ENCODE peak calls at places on chromosomes 1 and 21, in six cellular contexts. One of them, this sample, is unnamed. For H3K4me1, the result is how much of the 10 kb centered on the place peaks cover.

GRCh38 chr1:168348146-168348709 is 67.6 kb downstream of the TBX19 start:
- DNase-seq in small intestine: peak
- DNase-seq in pancreas: no peak
- DNase-seq in heart right ventricle: no peak
- DNase-seq in IMR-90: no peak
- DNase-seq in psoas muscle: no peak
- DNase-seq in this sample: no peak

GRCh38 chr1:154807048-154807591 is 63.0 kb downstream of the KCNN3 start:
- DNase-seq in small intestine: no peak
- DNase-seq in pancreas: no peak
- DNase-seq in heart right ventricle: no peak
- DNase-seq in IMR-90: no peak
- DNase-seq in psoas muscle: no peak
- DNase-seq in this sample: no peak

GRCh38 chr1:47911424-47911823 is 85.8 kb downstream of the TRABD2B start:
- DNase-seq in small intestine: no peak
- DNase-seq in pancreas: no peak
- DNase-seq in heart right ventricle: no peak
- DNase-seq in IMR-90: no peak
- DNase-seq in psoas muscle: no peak
- DNase-seq in this sample: no peak

GRCh38 chr1:40668769-40669525 is 3.5 kb upstream of the RIMS3 start:
- DNase-seq in small intestine: peak
- DNase-seq in pancreas: peak
- DNase-seq in heart right ventricle: peak
- DNase-seq in IMR-90: peak
- DNase-seq in psoas muscle: peak
- DNase-seq in this sample: peak

GRCh38 chr1:160204526-160205241 is 500 bp upstream of the PEA15 start:
- DNase-seq in small intestine: no peak
- DNase-seq in pancreas: no peak
- DNase-seq in heart right ventricle: no peak
- DNase-seq in IMR-90: no peak
- DNase-seq in psoas muscle: no peak
- DNase-seq in this sample: no peak

GRCh38 chr1:11355594-11356467 is 82.8 kb downstream of the UBIAD1 start:
- DNase-seq in small intestine: no peak
- DNase-seq in pancreas: no peak
- DNase-seq in heart right ventricle: no peak
- DNase-seq in IMR-90: no peak
- DNase-seq in psoas muscle: no peak
- DNase-seq in this sample: no peak

GRCh38 chr1:219575563-219575962 is 37.3 kb downstream of the ZC3H11B start:
- DNase-seq in small intestine: no peak
- DNase-seq in pancreas: no peak
- DNase-seq in heart right ventricle: no peak
- DNase-seq in IMR-90: no peak
- DNase-seq in psoas muscle: no peak
- DNase-seq in this sample: no peak

GRCh38 chr1:233331676-233332519 is 4.4 kb downstream of the MAP3K21 start:
- DNase-seq in small intestine: no peak
- DNase-seq in pancreas: no peak
- DNase-seq in heart right ventricle: no peak
- DNase-seq in IMR-90: no peak
- DNase-seq in psoas muscle: no peak
- DNase-seq in this sample: no peak

GRCh38 chr1:45359882-45360513 is 19.8 kb upstream of the MUTYH start:
- DNase-seq in small intestine: peak
- DNase-seq in pancreas: no peak
- DNase-seq in heart right ventricle: peak
- DNase-seq in IMR-90: peak
- DNase-seq in psoas muscle: peak
- DNase-seq in this sample: peak

GRCh38 chr1:94434339-94435092 is 16.3 kb downstream of the ABCD3 start:
- DNase-seq in small intestine: no peak
- DNase-seq in pancreas: no peak
- DNase-seq in heart right ventricle: no peak
- DNase-seq in IMR-90: peak
- DNase-seq in psoas muscle: no peak
- DNase-seq in this sample: no peak

GRCh38 chr1:114224196-114224907 is 70.7 kb upstream of the SYT6 start:
- DNase-seq in small intestine: no peak
- DNase-seq in pancreas: no peak
- DNase-seq in heart right ventricle: no peak
- DNase-seq in IMR-90: no peak
- DNase-seq in psoas muscle: no peak
- DNase-seq in this sample: no peak

GRCh38 chr1:14320518-14320917 is 278.0 kb upstream of the KAZN start:
- DNase-seq in small intestine: no peak
- DNase-seq in pancreas: no peak
- DNase-seq in heart right ventricle: no peak
- DNase-seq in IMR-90: peak
- DNase-seq in psoas muscle: no peak
- DNase-seq in this sample: no peak

GRCh38 chr1:37239225-37239740 is 205.0 kb upstream of the GRIK3 start:
- DNase-seq in small intestine: no peak
- DNase-seq in pancreas: no peak
- DNase-seq in heart right ventricle: no peak
- DNase-seq in IMR-90: no peak
- DNase-seq in psoas muscle: no peak
- DNase-seq in this sample: no peak

GRCh38 chr1:41382531-41383090 is 21.4 kb downstream of the FOXO6 start:
- DNase-seq in small intestine: peak
- DNase-seq in pancreas: peak
- DNase-seq in heart right ventricle: peak
- DNase-seq in IMR-90: no peak
- DNase-seq in psoas muscle: peak
- DNase-seq in this sample: peak

GRCh38 chr1:162983671-162984425 is 85.3 kb upstream of the RGS4 start:
- DNase-seq in small intestine: no peak
- DNase-seq in pancreas: no peak
- DNase-seq in heart right ventricle: no peak
- DNase-seq in IMR-90: no peak
- DNase-seq in psoas muscle: no peak
- DNase-seq in this sample: no peak

GRCh38 chr1:222817529-222817928 is 2.7 kb downstream of the DISP1 start:
- DNase-seq in small intestine: peak
- DNase-seq in pancreas: no peak
- DNase-seq in heart right ventricle: no peak
- DNase-seq in IMR-90: peak
- DNase-seq in psoas muscle: no peak
- DNase-seq in this sample: no peak

GRCh38 chr1:204110894-204111633 is 38.1 kb downstream of the SOX13 start:
- DNase-seq in small intestine: no peak
- DNase-seq in pancreas: no peak
- DNase-seq in heart right ventricle: no peak
- DNase-seq in IMR-90: no peak
- DNase-seq in psoas muscle: no peak
- DNase-seq in this sample: no peak

GRCh38 chr1:221778535-221779142 is 36.8 kb upstream of the DUSP10 start:
- DNase-seq in small intestine: peak
- DNase-seq in pancreas: no peak
- DNase-seq in heart right ventricle: no peak
- DNase-seq in IMR-90: no peak
- DNase-seq in psoas muscle: no peak
- DNase-seq in this sample: no peak

GRCh38 chr21:19198801-19199200 is 795.2 kb upstream of the TMPRSS15 start:
- DNase-seq in small intestine: no peak
- DNase-seq in pancreas: no peak
- DNase-seq in heart right ventricle: no peak
- DNase-seq in IMR-90: no peak
- DNase-seq in psoas muscle: no peak
- DNase-seq in this sample: no peak

GRCh38 chr1:91335607-91336006 is 69.0 kb downstream of the HFM1 start:
- DNase-seq in small intestine: no peak
- DNase-seq in pancreas: no peak
- DNase-seq in heart right ventricle: no peak
- DNase-seq in IMR-90: peak
- DNase-seq in psoas muscle: no peak
- DNase-seq in this sample: no peak

GRCh38 chr1:246281639-246282038 is 225.4 kb downstream of the SMYD3 start:
- DNase-seq in small intestine: no peak
- DNase-seq in pancreas: no peak
- DNase-seq in heart right ventricle: no peak
- DNase-seq in IMR-90: no peak
- DNase-seq in psoas muscle: no peak
- DNase-seq in this sample: no peak

GRCh38 chr1:6832789-6833188 is 47.5 kb downstream of the CAMTA1 start:
- DNase-seq in small intestine: no peak
- DNase-seq in pancreas: no peak
- DNase-seq in heart right ventricle: no peak
- DNase-seq in IMR-90: no peak
- DNase-seq in psoas muscle: no peak
- DNase-seq in this sample: no peak

GRCh38 chr1:154956557-154956956 is 658 bp upstream of the PBXIP1 start:
- DNase-seq in small intestine: no peak
- DNase-seq in pancreas: no peak
- DNase-seq in heart right ventricle: no peak
- DNase-seq in IMR-90: no peak
- DNase-seq in psoas muscle: peak
- DNase-seq in this sample: no peak

GRCh38 chr1:46166521-46167462 is 8.1 kb upstream of the TSPAN1 start:
- DNase-seq in small intestine: no peak
- DNase-seq in pancreas: no peak
- DNase-seq in heart right ventricle: peak
- DNase-seq in IMR-90: no peak
- DNase-seq in psoas muscle: peak
- DNase-seq in this sample: peak

GRCh38 chr1:188027613-188028012 is 1198.9 kb downstream of the PLA2G4A start:
- DNase-seq in small intestine: no peak
- DNase-seq in pancreas: no peak
- DNase-seq in heart right ventricle: no peak
- DNase-seq in IMR-90: peak
- DNase-seq in psoas muscle: no peak
- DNase-seq in this sample: no peak

GRCh38 chr1:99648107-99648506 is 2.2 kb downstream of the PALMD start:
- DNase-seq in small intestine: peak
- DNase-seq in pancreas: no peak
- DNase-seq in heart right ventricle: peak
- DNase-seq in IMR-90: no peak
- DNase-seq in psoas muscle: peak
- DNase-seq in this sample: peak

GRCh38 chr1:85328713-85329376 is 52.4 kb upstream of the BCL10 start:
- DNase-seq in small intestine: peak
- DNase-seq in pancreas: no peak
- DNase-seq in heart right ventricle: no peak
- DNase-seq in IMR-90: peak
- DNase-seq in psoas muscle: no peak
- DNase-seq in this sample: no peak

GRCh38 chr21:45131537-45131999 is 57.2 kb downstream of the ADARB1 start:
- DNase-seq in small intestine: no peak
- DNase-seq in pancreas: no peak
- DNase-seq in heart right ventricle: no peak
- DNase-seq in IMR-90: no peak
- DNase-seq in psoas muscle: no peak
- DNase-seq in this sample: no peak
- H3K4me1 ChIP-seq in small intestine: under half
- H3K4me1 ChIP-seq in pancreas: under half
- H3K4me1 ChIP-seq in heart right ventricle: under half
- H3K4me1 ChIP-seq in IMR-90: under half
- H3K4me1 ChIP-seq in psoas muscle: half or more
- H3K4me1 ChIP-seq in this sample: half or more

GRCh38 chr1:22026924-22027289 is 25.4 kb downstream of the CELA3A start:
- DNase-seq in small intestine: no peak
- DNase-seq in pancreas: no peak
- DNase-seq in heart right ventricle: no peak
- DNase-seq in IMR-90: no peak
- DNase-seq in psoas muscle: no peak
- DNase-seq in this sample: no peak

GRCh38 chr1:22030473-22030872 is 22.0 kb upstream of the CDC42 start:
- DNase-seq in small intestine: no peak
- DNase-seq in pancreas: peak
- DNase-seq in heart right ventricle: no peak
- DNase-seq in IMR-90: no peak
- DNase-seq in psoas muscle: no peak
- DNase-seq in this sample: no peak

GRCh38 chr1:22025368-22026154 is 24.1 kb downstream of the CELA3A start:
- DNase-seq in small intestine: peak
- DNase-seq in pancreas: peak
- DNase-seq in heart right ventricle: peak
- DNase-seq in IMR-90: peak
- DNase-seq in psoas muscle: peak
- DNase-seq in this sample: peak

GRCh38 chr1:22031214-22031962 is 21.1 kb upstream of the CDC42 start:
- DNase-seq in small intestine: peak
- DNase-seq in pancreas: no peak
- DNase-seq in heart right ventricle: no peak
- DNase-seq in IMR-90: no peak
- DNase-seq in psoas muscle: no peak
- DNase-seq in this sample: no peak

GRCh38 chr1:22030057-22030456 is 22.5 kb upstream of the CDC42 start:
- DNase-seq in small intestine: no peak
- DNase-seq in pancreas: no peak
- DNase-seq in heart right ventricle: no peak
- DNase-seq in IMR-90: no peak
- DNase-seq in psoas muscle: no peak
- DNase-seq in this sample: no peak
- H3K4me1 ChIP-seq in small intestine: under half
- H3K4me1 ChIP-seq in pancreas: under half
- H3K4me1 ChIP-seq in heart right ventricle: under half
- H3K4me1 ChIP-seq in IMR-90: under half
- H3K4me1 ChIP-seq in psoas muscle: under half
- H3K4me1 ChIP-seq in this sample: under half

GRCh38 chr1:64948905-64949833 is 17.2 kb downstream of the JAK1 start:
- DNase-seq in small intestine: peak
- DNase-seq in pancreas: no peak
- DNase-seq in heart right ventricle: no peak
- DNase-seq in IMR-90: no peak
- DNase-seq in psoas muscle: no peak
- DNase-seq in this sample: no peak
- H3K4me1 ChIP-seq in small intestine: under half
- H3K4me1 ChIP-seq in pancreas: under half
- H3K4me1 ChIP-seq in heart right ventricle: under half
- H3K4me1 ChIP-seq in IMR-90: under half
- H3K4me1 ChIP-seq in psoas muscle: half or more
- H3K4me1 ChIP-seq in this sample: under half

GRCh38 chr1:211326528-211327340 is at the start of gene TRAF5:
- DNase-seq in small intestine: peak
- DNase-seq in pancreas: peak
- DNase-seq in heart right ventricle: peak
- DNase-seq in IMR-90: peak
- DNase-seq in psoas muscle: peak
- DNase-seq in this sample: no peak
- H3K4me1 ChIP-seq in small intestine: under half
- H3K4me1 ChIP-seq in pancreas: under half
- H3K4me1 ChIP-seq in heart right ventricle: under half
- H3K4me1 ChIP-seq in IMR-90: under half
- H3K4me1 ChIP-seq in psoas muscle: under half
- H3K4me1 ChIP-seq in this sample: under half